ENCODE peak calls at places on chromosome 12, in eight cellular contexts. H is ureter; I is activated CD4-positive, alpha-beta T cell treated with anti-CD3 and anti-CD28 coated beads, Interleukin-2, amount 50 U/mL, for 48 hours; E is left colon; J is stimulated activated CD4-positive, alpha-beta T cell treated with anti-CD3 and anti-CD28 coated beads, Interleukin-12 subunit alpha, Interleukin-12 subunit beta, amount 100 ng/mL, for 24 hours; F is mucosa of gallbladder; Q is stimulated activated CD8-positive, alpha-beta memory T cell treated with anti-CD3 and anti-CD28 coated beads, Interleukin-4, amount 100 ng/mL, for 1 hour; S is EL. W is an unnamed sample.

GRCh38 chr12:92208613-92209121 is 63.0 kb upstream of the BTG1 start:
- DNase-seq in H (no peak), I (no peak), E (no peak), J (no peak), F (no peak), Q (no peak), S (peak; percentile 10), W (no peak)

GRCh38 chr12:49750027-49750977 is 8.9 kb downstream of the TMBIM6 start:
- DNase-seq in H (no peak), I (peak; percentile 50), E (no peak), J (no peak), F (no peak), Q (no peak), S (peak; percentile 70), W (no peak)

GRCh38 chr12:131801254-131801866 is 26.8 kb upstream of the MMP17 start:
- DNase-seq in H (no peak), I (no peak), E (no peak), J (no peak), F (no peak), Q (no peak), S (no peak), W (no peak)

GRCh38 chr12:67367843-67368242 is 98.7 kb downstream of the CAND1 start:
- DNase-seq in H (no peak), I (no peak), E (no peak), J (no peak), F (no peak), Q (no peak), S (no peak), W (no peak)

GRCh38 chr12:124788936-124789555 is 74.6 kb downstream of the SCARB1 start:
- DNase-seq in H (no peak), I (no peak), E (no peak), J (no peak), F (no peak), Q (no peak), S (no peak), W (no peak)

GRCh38 chr12:58916153-58916709 is 4.1 kb downstream of the LRIG3 start:
- DNase-seq in H (no peak), I (no peak), E (no peak), J (no peak), F (no peak), Q (no peak), S (no peak), W (no peak)

GRCh38 chr12:9810721-9811120 is 16.6 kb upstream of the KLRF1 start:
- DNase-seq in H (no peak), I (no peak), E (no peak), J (no peak), F (no peak), Q (no peak), S (no peak), W (no peak)

GRCh38 chr12:34390846-34391700 is 368.8 kb downstream of the ALG10 start:
- DNase-seq in H (peak; percentile 13), I (no peak), E (no peak), J (no peak), F (no peak), Q (no peak), S (no peak), W (peak; percentile 15)

GRCh38 chr12:104630230-104630670 is 173.5 kb downstream of the CHST11 start:
- DNase-seq in H (no peak), I (no peak), E (no peak), J (no peak), F (no peak), Q (no peak), S (no peak), W (no peak)

GRCh38 chr12:27808831-27809230 is 28.8 kb upstream of the MANSC4 start:
- DNase-seq in H (no peak), I (no peak), E (no peak), J (no peak), F (no peak), Q (no peak), S (no peak), W (no peak)

GRCh38 chr12:21169878-21170472 is 39.0 kb downstream of the SLCO1B1 start:
- DNase-seq in H (no peak), I (peak; percentile 41), E (peak; percentile 35), J (no peak), F (no peak), Q (no peak), S (peak; percentile 41), W (peak; percentile 70)

GRCh38 chr12:104909761-104910160 is 48.3 kb downstream of the SLC41A2 start:
- DNase-seq in H (no peak), I (no peak), E (no peak), J (no peak), F (no peak), Q (no peak), S (no peak), W (no peak)

GRCh38 chr12:13179159-13180074 is 17.1 kb upstream of the EMP1 start:
- DNase-seq in H (peak; percentile 74), I (peak; percentile 71), E (peak; percentile 74), J (peak; percentile 33), F (peak; percentile 38), Q (peak; percentile 8), S (peak; percentile 63), W (peak; percentile 41)

GRCh38 chr12:64995831-64996230 is 125.3 kb downstream of the WIF1 start:
- DNase-seq in H (no peak), I (no peak), E (no peak), J (no peak), F (no peak), Q (no peak), S (no peak), W (no peak)

GRCh38 chr12:3204143-3204542 is 127.0 kb downstream of the TSPAN9 start:
- DNase-seq in H (no peak), I (no peak), E (no peak), J (no peak), F (peak; percentile 58), Q (no peak), S (no peak), W (no peak)

GRCh38 chr12:9049520-9050133 is 60.3 kb downstream of the KLRG1 start:
- DNase-seq in H (no peak), I (no peak), E (no peak), J (no peak), F (no peak), Q (no peak), S (peak; percentile 38), W (no peak)

GRCh38 chr12:106046947-106047346 is 91.8 kb downstream of the NUAK1 start:
- DNase-seq in H (no peak), I (no peak), E (no peak), J (no peak), F (no peak), Q (no peak), S (no peak), W (no peak)

GRCh38 chr12:124308741-124309140 is 13.8 kb downstream of the RFLNA start:
- DNase-seq in H (no peak), I (no peak), E (no peak), J (no peak), F (no peak), Q (no peak), S (no peak), W (no peak)

W was measured in Peyer's patch.